ENCODE peak calls at places on chromosomes 7 and 10, in six cellular contexts. E, C, S, N, K and H are unnamed samples.
A peak's percentile ranks its signal among the peaks of the same experiment; 100 is the strongest.

GRCh38 chr10:4013651-4014085 is 228.7 kb upstream of the KLF6 start:
- DNase-seq in E (no peak), C (no peak), S (peak; percentile 72), N (no peak), K (no peak), H (no peak)

GRCh38 chr10:120597902-120598301 is 140.9 kb downstream of the PLPP4 start:
- DNase-seq in E (no peak), C (no peak), S (no peak), N (no peak), K (no peak), H (no peak)

GRCh38 chr10:33381897-33382578 is 47.6 kb upstream of the NRP1 start:
- DNase-seq in E (no peak), C (no peak), S (no peak), N (peak; percentile 81), K (no peak), H (peak; percentile 59)

GRCh38 chr10:87661861-87662785 is 2.4 kb downstream of the PAPSS2 start:
- DNase-seq in E (no peak), C (no peak), S (no peak), N (peak; percentile 41), K (no peak), H (peak; percentile 40)

GRCh38 chr10:132643709-132644543 is 106.3 kb downstream of the INPP5A start:
- DNase-seq in E (no peak), C (no peak), S (no peak), N (no peak), K (no peak), H (no peak)

GRCh38 chr7:4282434-4283223 is 399.5 kb upstream of the FOXK1 start:
- DNase-seq in E (peak; percentile 93), C (no peak), S (no peak), N (peak; percentile 47), K (no peak), H (peak; percentile 8)

GRCh38 chr10:43252785-43253341 is 14.0 kb downstream of the RASGEF1A start:
- DNase-seq in E (no peak), C (no peak), S (peak; percentile 48), N (no peak), K (peak; percentile 5), H (no peak)

GRCh38 chr10:20614911-20615310 is 282.2 kb downstream of the NEBL start:
- DNase-seq in E (no peak), C (no peak), S (no peak), N (no peak), K (no peak), H (no peak)

GRCh38 chr7:1703475-1704325 is 33.6 kb downstream of the ELFN1 start:
- DNase-seq in E (no peak), C (no peak), S (peak; percentile 48), N (no peak), K (no peak), H (no peak)

GRCh38 chr10:79947787-79948424 is 999 bp downstream of the SFTPD start:
- DNase-seq in E (no peak), C (no peak), S (peak; percentile 46), N (no peak), K (no peak), H (no peak)

GRCh38 chr10:31207636-31208035 is 111.4 kb upstream of the ZEB1 start:
- DNase-seq in E (no peak), C (no peak), S (no peak), N (peak; percentile 2), K (no peak), H (peak; percentile 11)

GRCh38 chr7:37546677-37547076 is 98.0 kb upstream of the ELMO1 start:
- DNase-seq in E (no peak), C (no peak), S (no peak), N (no peak), K (no peak), H (no peak)